ENCODE peak calls at places on chromosomes 1 and 21, in four cellular contexts. R is caudate nucleus; C is BE2C; J is stimulated activated CD4-positive, alpha-beta T cell treated with anti-CD3 and anti-CD28 coated beads, Interleukin-1b, Interleukin-23, amount 100 ng/mL, for 1 hour. E is an unnamed sample.

GRCh38 chr1:172978595-172978994 is 72.1 kb downstream of the TNFSF18 start:
- DNase-seq in R (no peak), C (no peak), J (no peak), E (no peak)

GRCh38 chr1:200364121-200364759 is 45.6 kb downstream of the ZNF281 start:
- DNase-seq in R (no peak), C (no peak), J (no peak), E (no peak)

GRCh38 chr1:162292422-162292849 is 84.2 kb downstream of the SPATA46 start:
- DNase-seq in R (no peak), C (no peak), J (no peak), E (peak; percentile 58)

GRCh38 chr1:64701886-64702285 is 43.0 kb upstream of the RAVER2 start:
- DNase-seq in R (no peak), C (no peak), J (no peak), E (no peak)

GRCh38 chr1:51329443-51330325 is 678 bp downstream of the TTC39A start:
- DNase-seq in R (no peak), C (no peak), J (no peak), E (no peak)

GRCh38 chr1:201656670-201657032 is 117.7 kb downstream of the NAV1 start:
- DNase-seq in R (no peak), C (peak; percentile 73), J (no peak), E (no peak)

GRCh38 chr1:31517301-31517700 is 59.0 kb upstream of the TINAGL1 start:
- DNase-seq in R (no peak), C (no peak), J (no peak), E (no peak)

GRCh38 chr1:161983725-161984124 is 39.9 kb downstream of the OLFML2B start:
- DNase-seq in R (no peak), C (no peak), J (no peak), E (no peak)

GRCh38 chr21:36165356-36165755 is 8.7 kb downstream of the DOP1B start:
- DNase-seq in R (no peak), C (no peak), J (no peak), E (no peak)

GRCh38 chr1:157691285-157691920 is 9.2 kb downstream of the FCRL3 start:
- DNase-seq in R (no peak), C (no peak), J (no peak), E (peak; percentile 3)

GRCh38 chr1:111911036-111911435 is 78.4 kb downstream of the KCND3 start:
- DNase-seq in R (no peak), C (no peak), J (no peak), E (no peak)

GRCh38 chr21:45326169-45326833 is 38.6 kb upstream of the POFUT2 start:
- DNase-seq in R (peak; percentile 26), C (peak; percentile 21), J (no peak), E (no peak)